ENCODE peak calls at places on chromosomes 3 and 15, in eight cellular contexts. One of them, this sample, is unnamed. For H3K27me3, the result is how much of the 10 kb centered on the place peaks cover.

GRCh38 chr3:8456118-8456811 is 45.4 kb upstream of the LMCD1 start:
- DNase-seq in fibroblast of lung: peak
- DNase-seq in left ventricle myocardium inferior: no peak
- DNase-seq in tibial artery: no peak
- DNase-seq in hepatocyte: no peak
- DNase-seq in AG04450: no peak
- DNase-seq in brain microvascular endothelial cell: peak
- DNase-seq in heart right ventricle: no peak
- DNase-seq in this sample: no peak

GRCh38 chr3:193014961-193015360 is 97.3 kb upstream of the MB21D2 start:
- DNase-seq in fibroblast of lung: no peak
- DNase-seq in left ventricle myocardium inferior: no peak
- DNase-seq in tibial artery: no peak
- DNase-seq in hepatocyte: no peak
- DNase-seq in AG04450: no peak
- DNase-seq in brain microvascular endothelial cell: no peak
- DNase-seq in heart right ventricle: no peak
- DNase-seq in this sample: no peak

GRCh38 chr15:90863987-90864386 is 4.4 kb upstream of the FURIN start:
- DNase-seq in fibroblast of lung: no peak
- DNase-seq in left ventricle myocardium inferior: no peak
- DNase-seq in tibial artery: no peak
- DNase-seq in hepatocyte: no peak
- DNase-seq in AG04450: no peak
- DNase-seq in brain microvascular endothelial cell: no peak
- DNase-seq in heart right ventricle: no peak
- DNase-seq in this sample: no peak

GRCh38 chr3:187821616-187822317 is 76.5 kb upstream of the BCL6 start:
- DNase-seq in fibroblast of lung: no peak
- DNase-seq in left ventricle myocardium inferior: no peak
- DNase-seq in tibial artery: no peak
- DNase-seq in hepatocyte: no peak
- DNase-seq in AG04450: no peak
- DNase-seq in brain microvascular endothelial cell: no peak
- DNase-seq in heart right ventricle: no peak
- DNase-seq in this sample: no peak

GRCh38 chr15:79970921-79971434 is at the start of gene BCL2A1:
- DNase-seq in fibroblast of lung: peak
- DNase-seq in left ventricle myocardium inferior: no peak
- DNase-seq in tibial artery: no peak
- DNase-seq in hepatocyte: peak
- DNase-seq in AG04450: peak
- DNase-seq in brain microvascular endothelial cell: peak
- DNase-seq in heart right ventricle: no peak
- DNase-seq in this sample: peak

GRCh38 chr15:64229129-64229724 is 66.4 kb upstream of the PPIB start:
- DNase-seq in fibroblast of lung: peak
- DNase-seq in left ventricle myocardium inferior: no peak
- DNase-seq in tibial artery: no peak
- DNase-seq in hepatocyte: no peak
- DNase-seq in AG04450: no peak
- DNase-seq in brain microvascular endothelial cell: no peak
- DNase-seq in heart right ventricle: no peak
- DNase-seq in this sample: no peak

GRCh38 chr3:6321999-6322398 is 538.9 kb upstream of the GRM7 start:
- DNase-seq in fibroblast of lung: no peak
- DNase-seq in left ventricle myocardium inferior: no peak
- DNase-seq in tibial artery: no peak
- DNase-seq in hepatocyte: no peak
- DNase-seq in AG04450: no peak
- DNase-seq in brain microvascular endothelial cell: no peak
- DNase-seq in heart right ventricle: no peak
- DNase-seq in this sample: no peak

GRCh38 chr15:101156061-101156460 is 95.8 kb downstream of the CHSY1 start:
- DNase-seq in fibroblast of lung: no peak
- DNase-seq in left ventricle myocardium inferior: no peak
- DNase-seq in tibial artery: no peak
- DNase-seq in hepatocyte: no peak
- DNase-seq in AG04450: no peak
- DNase-seq in brain microvascular endothelial cell: no peak
- DNase-seq in heart right ventricle: no peak
- DNase-seq in this sample: no peak

GRCh38 chr3:126538316-126538715 is 14.4 kb downstream of the CHST13 start:
- DNase-seq in fibroblast of lung: no peak
- DNase-seq in left ventricle myocardium inferior: no peak
- DNase-seq in tibial artery: peak
- DNase-seq in hepatocyte: no peak
- DNase-seq in AG04450: no peak
- DNase-seq in brain microvascular endothelial cell: no peak
- DNase-seq in heart right ventricle: no peak
- DNase-seq in this sample: no peak

GRCh38 chr3:94043285-94043684 is 14.9 kb upstream of the STX19 start:
- DNase-seq in fibroblast of lung: no peak
- DNase-seq in left ventricle myocardium inferior: no peak
- DNase-seq in tibial artery: no peak
- DNase-seq in hepatocyte: no peak
- DNase-seq in AG04450: no peak
- DNase-seq in brain microvascular endothelial cell: no peak
- DNase-seq in heart right ventricle: no peak
- DNase-seq in this sample: no peak

GRCh38 chr3:177190701-177191100 is 6.6 kb downstream of the TBL1XR1 start:
- DNase-seq in fibroblast of lung: peak
- DNase-seq in left ventricle myocardium inferior: no peak
- DNase-seq in tibial artery: no peak
- DNase-seq in hepatocyte: no peak
- DNase-seq in AG04450: no peak
- DNase-seq in brain microvascular endothelial cell: no peak
- DNase-seq in heart right ventricle: no peak
- DNase-seq in this sample: peak

GRCh38 chr15:63436872-63437375 is 55.3 kb upstream of the CA12 start:
- DNase-seq in fibroblast of lung: peak
- DNase-seq in left ventricle myocardium inferior: peak
- DNase-seq in tibial artery: peak
- DNase-seq in hepatocyte: peak
- DNase-seq in AG04450: peak
- DNase-seq in brain microvascular endothelial cell: peak
- DNase-seq in heart right ventricle: peak
- DNase-seq in this sample: no peak

GRCh38 chr15:69893863-69894262 is 203.9 kb downstream of the TLE3 start:
- DNase-seq in fibroblast of lung: peak
- DNase-seq in left ventricle myocardium inferior: peak
- DNase-seq in tibial artery: peak
- DNase-seq in hepatocyte: peak
- DNase-seq in AG04450: no peak
- DNase-seq in brain microvascular endothelial cell: peak
- DNase-seq in heart right ventricle: peak
- DNase-seq in this sample: no peak

GRCh38 chr15:69559440-69560215 is 107.0 kb downstream of the RPLP1 start:
- DNase-seq in fibroblast of lung: peak
- DNase-seq in left ventricle myocardium inferior: no peak
- DNase-seq in tibial artery: no peak
- DNase-seq in hepatocyte: no peak
- DNase-seq in AG04450: no peak
- DNase-seq in brain microvascular endothelial cell: no peak
- DNase-seq in heart right ventricle: no peak
- DNase-seq in this sample: no peak

GRCh38 chr15:35043380-35044095 is 41.6 kb downstream of the NANOGP8 start:
- DNase-seq in fibroblast of lung: no peak
- DNase-seq in left ventricle myocardium inferior: no peak
- DNase-seq in tibial artery: no peak
- DNase-seq in hepatocyte: no peak
- DNase-seq in AG04450: no peak
- DNase-seq in brain microvascular endothelial cell: no peak
- DNase-seq in heart right ventricle: no peak
- DNase-seq in this sample: no peak

GRCh38 chr3:108406063-108406660 is 104.2 kb downstream of the MYH15 start:
- DNase-seq in fibroblast of lung: peak
- DNase-seq in left ventricle myocardium inferior: no peak
- DNase-seq in tibial artery: no peak
- DNase-seq in hepatocyte: no peak
- DNase-seq in AG04450: no peak
- DNase-seq in brain microvascular endothelial cell: no peak
- DNase-seq in heart right ventricle: no peak
- DNase-seq in this sample: no peak

GRCh38 chr3:194087995-194088841 is 47.7 kb upstream of the HES1 start:
- DNase-seq in fibroblast of lung: peak
- DNase-seq in left ventricle myocardium inferior: no peak
- DNase-seq in tibial artery: no peak
- DNase-seq in hepatocyte: no peak
- DNase-seq in AG04450: no peak
- DNase-seq in brain microvascular endothelial cell: no peak
- DNase-seq in heart right ventricle: no peak
- DNase-seq in this sample: no peak

GRCh38 chr15:70726753-70727152 is 36.6 kb downstream of the UACA start:
- DNase-seq in fibroblast of lung: peak
- DNase-seq in left ventricle myocardium inferior: no peak
- DNase-seq in tibial artery: no peak
- DNase-seq in hepatocyte: no peak
- DNase-seq in AG04450: no peak
- DNase-seq in brain microvascular endothelial cell: no peak
- DNase-seq in heart right ventricle: no peak
- DNase-seq in this sample: no peak

GRCh38 chr3:60775956-60776355 is 475.3 kb downstream of the FHIT start:
- DNase-seq in fibroblast of lung: no peak
- DNase-seq in left ventricle myocardium inferior: no peak
- DNase-seq in tibial artery: no peak
- DNase-seq in hepatocyte: no peak
- DNase-seq in AG04450: no peak
- DNase-seq in brain microvascular endothelial cell: no peak
- DNase-seq in heart right ventricle: no peak
- DNase-seq in this sample: no peak

GRCh38 chr3:52388348-52388821 is 56.5 kb downstream of the SEMA3G start:
- DNase-seq in fibroblast of lung: no peak
- DNase-seq in left ventricle myocardium inferior: no peak
- DNase-seq in tibial artery: no peak
- DNase-seq in hepatocyte: no peak
- DNase-seq in AG04450: no peak
- DNase-seq in brain microvascular endothelial cell: no peak
- DNase-seq in heart right ventricle: no peak
- DNase-seq in this sample: no peak

GRCh38 chr3:184654375-184654774 is 57.5 kb downstream of the MAGEF1 start:
- DNase-seq in fibroblast of lung: no peak
- DNase-seq in left ventricle myocardium inferior: no peak
- DNase-seq in tibial artery: no peak
- DNase-seq in hepatocyte: no peak
- DNase-seq in AG04450: no peak
- DNase-seq in brain microvascular endothelial cell: no peak
- DNase-seq in heart right ventricle: no peak
- DNase-seq in this sample: no peak

GRCh38 chr3:102979682-102980378 is 545.0 kb downstream of the ZPLD1 start:
- DNase-seq in fibroblast of lung: peak
- DNase-seq in left ventricle myocardium inferior: peak
- DNase-seq in tibial artery: peak
- DNase-seq in hepatocyte: peak
- DNase-seq in AG04450: peak
- DNase-seq in brain microvascular endothelial cell: peak
- DNase-seq in heart right ventricle: peak
- DNase-seq in this sample: peak

GRCh38 chr3:95341314-95341713 is 1278.5 kb downstream of the NSUN3 start:
- DNase-seq in fibroblast of lung: no peak
- DNase-seq in left ventricle myocardium inferior: no peak
- DNase-seq in tibial artery: no peak
- DNase-seq in hepatocyte: peak
- DNase-seq in AG04450: no peak
- DNase-seq in brain microvascular endothelial cell: no peak
- DNase-seq in heart right ventricle: no peak
- DNase-seq in this sample: no peak
- TF ChIP-seq CTCF in fibroblast of lung: no peak
- TF ChIP-seq CTCF in left ventricle myocardium inferior: no peak
- TF ChIP-seq CTCF in tibial artery: no peak
- TF ChIP-seq CTCF in hepatocyte: no peak
- TF ChIP-seq CTCF in AG04450: no peak
- TF ChIP-seq CTCF in brain microvascular endothelial cell: no peak
- TF ChIP-seq CTCF in heart right ventricle: no peak
- TF ChIP-seq CTCF in this sample: no peak

GRCh38 chr3:125359700-125360099 is 15.4 kb downstream of the ZNF148 start:
- DNase-seq in fibroblast of lung: no peak
- DNase-seq in left ventricle myocardium inferior: no peak
- DNase-seq in tibial artery: no peak
- DNase-seq in hepatocyte: no peak
- DNase-seq in AG04450: no peak
- DNase-seq in brain microvascular endothelial cell: no peak
- DNase-seq in heart right ventricle: no peak
- DNase-seq in this sample: no peak
- H3K4me3 ChIP-seq in fibroblast of lung: no peak
- H3K4me3 ChIP-seq in left ventricle myocardium inferior: no peak
- H3K4me3 ChIP-seq in tibial artery: no peak
- H3K4me3 ChIP-seq in hepatocyte: no peak
- H3K4me3 ChIP-seq in AG04450: no peak
- H3K4me3 ChIP-seq in brain microvascular endothelial cell: no peak
- H3K4me3 ChIP-seq in heart right ventricle: no peak
- H3K4me3 ChIP-seq in this sample: no peak

DNA sequence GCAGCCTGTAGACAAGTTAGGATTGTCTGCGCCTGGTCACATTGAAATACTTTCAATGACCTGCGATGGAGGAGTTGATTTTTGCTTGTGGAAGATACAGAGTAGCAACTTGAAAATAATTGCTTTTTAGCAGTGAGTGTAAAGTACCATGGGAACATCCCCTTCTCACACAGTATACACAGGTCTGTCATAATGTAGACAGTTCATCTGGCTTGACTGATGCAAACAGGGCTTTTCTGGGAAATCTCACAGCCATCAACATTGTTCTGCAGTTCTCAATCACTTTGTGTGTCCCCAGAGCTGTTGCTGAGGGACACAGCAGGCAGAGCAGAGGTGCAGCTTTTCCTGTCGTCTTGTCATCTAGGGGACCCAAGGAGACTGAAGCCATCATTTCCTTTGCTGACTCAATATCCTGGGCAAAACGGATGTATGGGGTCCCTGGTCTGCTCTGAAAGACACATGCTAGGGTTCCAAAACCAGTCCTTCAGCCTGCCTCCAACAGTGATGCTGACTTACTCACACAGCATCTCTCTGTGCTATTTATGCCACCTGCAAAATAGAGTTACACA is 5.3 kb upstream of the REC114 start:
- DNase-seq in fibroblast of lung: no peak
- DNase-seq in left ventricle myocardium inferior: no peak
- DNase-seq in tibial artery: no peak
- DNase-seq in hepatocyte: no peak
- DNase-seq in AG04450: no peak
- DNase-seq in brain microvascular endothelial cell: no peak
- DNase-seq in heart right ventricle: no peak
- DNase-seq in this sample: no peak
- H3K27me3 ChIP-seq in fibroblast of lung: under half
- H3K27me3 ChIP-seq in left ventricle myocardium inferior: under half
- H3K27me3 ChIP-seq in tibial artery: under half
- H3K27me3 ChIP-seq in hepatocyte: under half
- H3K27me3 ChIP-seq in AG04450: under half
- H3K27me3 ChIP-seq in brain microvascular endothelial cell: under half
- H3K27me3 ChIP-seq in heart right ventricle: under half
- H3K27me3 ChIP-seq in this sample: under half

DNA sequence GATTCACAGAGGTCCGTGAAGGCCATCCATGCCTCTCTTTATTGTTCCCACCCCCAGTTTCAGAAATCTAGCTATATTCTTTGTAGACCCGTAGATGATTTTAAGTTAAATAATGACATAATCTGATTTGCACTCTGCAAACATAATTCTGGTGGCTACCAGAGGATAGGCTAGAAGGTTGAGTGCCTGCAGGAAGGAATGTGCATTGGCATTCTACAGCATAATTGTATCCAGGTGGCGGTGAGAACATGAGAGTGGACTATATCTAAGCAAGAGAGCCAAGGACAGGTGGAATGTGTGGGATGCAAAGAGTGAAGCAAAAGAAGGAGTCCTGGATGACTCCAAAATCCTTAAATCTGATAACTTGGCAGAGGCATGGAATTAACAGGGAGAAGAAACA is 298.5 kb upstream of the MME start:
- DNase-seq in fibroblast of lung: no peak
- DNase-seq in left ventricle myocardium inferior: no peak
- DNase-seq in tibial artery: no peak
- DNase-seq in hepatocyte: no peak
- DNase-seq in AG04450: no peak
- DNase-seq in brain microvascular endothelial cell: no peak
- DNase-seq in heart right ventricle: no peak
- DNase-seq in this sample: no peak
- TF ChIP-seq CTCF in fibroblast of lung: no peak
- TF ChIP-seq CTCF in left ventricle myocardium inferior: no peak
- TF ChIP-seq CTCF in tibial artery: no peak
- TF ChIP-seq CTCF in hepatocyte: no peak
- TF ChIP-seq CTCF in AG04450: peak
- TF ChIP-seq CTCF in brain microvascular endothelial cell: peak
- TF ChIP-seq CTCF in heart right ventricle: no peak
- TF ChIP-seq CTCF in this sample: peak

This sample was measured in BJ.